ENCODE peak calls at places on chromosomes 13 and 19, in five cellular contexts. U, M, F, C and L are unnamed samples. For H3K4me1 and H3K9me3, the result is how much of the 10 kb centered on the place peaks cover.

GRCh38 chr19:8593931-8594330 is 16.6 kb downstream of the ADAMTS10 start:
- DNase-seq in U (no peak), C (no peak), F (no peak), M (no peak), L (no peak)

GRCh38 chr19:9709305-9709704 is 34.4 kb upstream of the ZNF562 start:
- DNase-seq in M (no peak), U (no peak), C (no peak), F (no peak), L (peak)

GRCh38 chr13:43905435-43906031 is 25.8 kb downstream of the LACC1 start:
- DNase-seq in U (no peak), M (no peak), F (no peak), C (peak), L (peak)

GRCh38 chr19:45470147-45471081 is 2.6 kb downstream of the FOSB start:
- DNase-seq in F (no peak), M (no peak), C (peak), U (peak), L (no peak)

GRCh38 chr19:17001603-17002183 is 24.9 kb downstream of the CPAMD8 start:
- DNase-seq in F (no peak), M (no peak), C (no peak), U (peak), L (no peak)

GRCh38 chr13:74444161-74444571 is 310.0 kb upstream of the KLF12 start:
- DNase-seq in F (no peak), C (no peak), M (no peak), U (no peak), L (no peak)

GRCh38 chr13:111516712-111517640 is 196.5 kb downstream of the TEX29 start:
- DNase-seq in F (no peak), M (no peak), C (no peak), U (no peak), L (peak)

GRCh38 chr13:79943633-79944032 is 397.3 kb downstream of the SPRY2 start:
- DNase-seq in M (no peak), U (no peak), F (no peak), C (no peak), L (no peak)

GRCh38 chr13:96946709-96947311 is 47.5 kb downstream of the OXGR1 start:
- DNase-seq in M (no peak), U (no peak), F (no peak), C (no peak), L (no peak)

GRCh38 chr13:25187596-25187995 is 15.5 kb upstream of the AMER2 start:
- DNase-seq in C (no peak), F (no peak), M (no peak), U (no peak), L (no peak)

GRCh38 chr13:50320297-50320862 is 305.1 kb downstream of the KCNRG start:
- DNase-seq in F (no peak), C (no peak), M (no peak), U (no peak), L (no peak)

GRCh38 chr13:100110269-100110668 is 21.4 kb downstream of the PCCA start:
- DNase-seq in C (no peak), F (no peak), M (no peak), U (no peak), L (no peak)

GRCh38 chr19:38831142-38831605 is 420 bp downstream of the ECH1 start:
- DNase-seq in C (peak), U (peak), F (no peak), M (peak), L (peak)

GRCh38 chr13:53089951-53090350 is 61.3 kb downstream of the OLFM4 start:
- DNase-seq in C (no peak), F (no peak), U (no peak), M (no peak), L (no peak)

GRCh38 chr13:46086985-46087384 is 17.8 kb downstream of the CPB2 start:
- DNase-seq in U (no peak), M (no peak), C (no peak), F (no peak), L (no peak)

GRCh38 chr19:35986664-35987570 is 8.1 kb upstream of the SDHAF1 start:
- DNase-seq in U (peak), C (peak), M (no peak), F (no peak), L (peak)

GRCh38 chr19:3986260-3987041 is 1.2 kb upstream of the EEF2 start:
- DNase-seq in C (peak), F (no peak), U (peak), M (peak), L (peak)

GRCh38 chr19:28021316-28022185 is 1191.4 kb downstream of the UQCRFS1 start:
- DNase-seq in F (no peak), M (no peak), U (no peak), C (no peak), L (no peak)

DNA sequence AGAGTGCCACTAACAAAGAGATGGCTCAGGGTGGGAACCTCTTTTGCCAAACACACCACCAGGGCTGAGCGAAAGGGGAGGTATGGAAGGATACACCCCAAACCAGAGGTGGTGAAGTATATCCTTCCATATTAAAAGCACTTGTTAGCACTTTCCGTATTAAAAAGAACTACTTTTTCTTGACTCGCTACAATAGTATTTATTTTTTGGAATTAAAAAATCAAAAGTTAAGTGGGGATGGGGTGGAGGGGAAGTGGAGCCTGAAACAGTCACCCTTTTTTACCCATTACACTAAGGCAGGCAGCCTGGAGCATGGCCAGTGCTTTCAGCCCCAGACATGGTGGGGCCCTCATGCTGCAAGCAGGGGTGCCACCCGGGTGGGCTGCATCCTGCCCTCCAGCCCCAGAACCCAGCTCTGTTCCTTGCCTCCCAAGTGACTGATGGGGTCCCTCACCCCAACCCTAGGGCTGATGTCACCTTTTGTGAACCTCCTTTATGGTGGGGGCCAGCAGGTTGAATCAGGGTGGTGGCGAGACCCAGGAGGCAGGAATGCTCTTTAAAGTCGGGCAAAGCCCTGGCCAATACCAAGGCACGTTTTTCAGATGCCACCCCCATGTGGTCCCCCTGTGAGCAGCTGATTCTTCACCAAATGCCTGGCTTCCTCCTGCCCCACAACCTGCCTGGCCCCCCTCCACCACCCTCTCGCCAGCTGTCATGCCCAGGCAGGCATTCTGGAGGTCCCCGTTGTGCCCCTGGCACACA is 31.0 kb downstream of the LYL1 start:
- DNase-seq in U (no peak), M (no peak), F (no peak), C (no peak), L (no peak)
- H3K4me1 ChIP-seq in U (under half), M (under half), F (half or more), C (under half), L (under half)

DNA sequence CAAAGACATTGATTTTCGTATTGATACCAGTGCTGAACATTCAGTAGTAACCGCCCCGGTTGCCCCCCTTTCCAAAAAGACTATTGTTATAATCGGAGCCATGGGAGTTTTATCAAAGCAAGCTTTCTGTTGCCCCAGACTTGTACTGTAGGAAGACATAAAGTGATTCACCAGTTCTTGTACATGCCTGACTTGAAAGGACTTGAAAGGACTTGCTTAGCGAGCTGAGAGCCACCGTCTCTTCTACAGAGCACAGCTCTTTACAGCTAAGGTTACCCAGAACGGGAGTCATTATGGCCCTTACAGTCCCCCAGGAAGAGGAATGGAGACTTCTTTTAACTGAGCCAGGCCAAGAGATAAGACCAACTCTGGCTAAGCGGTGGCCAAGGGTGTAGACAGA is 5.1 kb downstream of the ZNF816 start:
- DNase-seq in C (no peak), U (no peak), M (no peak), F (no peak), L (no peak)
- H3K9me3 ChIP-seq in C (under half), U (under half), M (half or more), F (half or more), L (under half)

GRCh38 chr13:24040835-24041234 is 119.7 kb upstream of the SPATA13 start:
- DNase-seq in F (no peak), U (no peak), C (no peak), M (no peak), L (no peak)

GRCh38 chr13:24038846-24039330 is 121.6 kb upstream of the SPATA13 start:
- DNase-seq in F (no peak), U (no peak), M (no peak), C (peak), L (no peak)

GRCh38 chr13:24039621-24040475 is 120.7 kb upstream of the SPATA13 start:
- DNase-seq in U (no peak), F (no peak), M (no peak), C (no peak), L (no peak)

GRCh38 chr13:24036115-24036514 is 124.4 kb upstream of the SPATA13 start:
- DNase-seq in M (no peak), U (no peak), C (no peak), F (no peak), L (peak)

DNA sequence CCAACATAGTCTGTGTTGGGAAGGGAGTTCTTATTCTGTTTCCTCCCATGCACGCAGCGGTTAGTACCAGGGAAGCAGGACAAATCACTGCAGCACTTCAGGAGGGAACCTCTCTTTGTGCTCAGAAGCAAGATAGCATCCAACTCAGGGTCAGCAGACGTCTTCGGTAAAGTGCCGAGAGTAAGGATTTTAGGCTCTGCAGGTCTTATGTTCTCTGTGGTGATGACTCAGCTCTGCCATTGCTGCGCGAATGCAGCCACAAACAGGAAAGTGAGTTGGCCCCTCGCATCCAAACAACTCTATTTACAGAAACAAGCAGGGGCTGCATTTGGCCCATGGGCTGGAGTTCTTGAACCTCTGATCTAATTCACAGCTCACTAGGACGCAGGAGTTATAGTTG is 122.1 kb upstream of the SPATA13 start:
- DNase-seq in F (no peak), C (no peak), U (no peak), M (no peak), L (no peak)
- H3K4me1 ChIP-seq in F (under half), C (half or more), U (under half), M (under half), L (under half)

GRCh38 chr13:27924529-27925141 is 4.8 kb downstream of the PDX1 start:
- DNase-seq in U (no peak), F (no peak), C (no peak), M (no peak), L (no peak)

GRCh38 chr13:27923794-27924528 is 4.2 kb downstream of the PDX1 start:
- DNase-seq in M (no peak), C (peak), U (no peak), F (no peak), L (peak)

GRCh38 chr13:27921421-27921960 is 1.7 kb downstream of the PDX1 start:
- DNase-seq in F (no peak), U (no peak), M (no peak), C (no peak), L (no peak)

GRCh38 chr13:27921961-27922910 is 2.4 kb downstream of the PDX1 start:
- DNase-seq in U (no peak), M (no peak), C (no peak), F (no peak), L (no peak)

DNA sequence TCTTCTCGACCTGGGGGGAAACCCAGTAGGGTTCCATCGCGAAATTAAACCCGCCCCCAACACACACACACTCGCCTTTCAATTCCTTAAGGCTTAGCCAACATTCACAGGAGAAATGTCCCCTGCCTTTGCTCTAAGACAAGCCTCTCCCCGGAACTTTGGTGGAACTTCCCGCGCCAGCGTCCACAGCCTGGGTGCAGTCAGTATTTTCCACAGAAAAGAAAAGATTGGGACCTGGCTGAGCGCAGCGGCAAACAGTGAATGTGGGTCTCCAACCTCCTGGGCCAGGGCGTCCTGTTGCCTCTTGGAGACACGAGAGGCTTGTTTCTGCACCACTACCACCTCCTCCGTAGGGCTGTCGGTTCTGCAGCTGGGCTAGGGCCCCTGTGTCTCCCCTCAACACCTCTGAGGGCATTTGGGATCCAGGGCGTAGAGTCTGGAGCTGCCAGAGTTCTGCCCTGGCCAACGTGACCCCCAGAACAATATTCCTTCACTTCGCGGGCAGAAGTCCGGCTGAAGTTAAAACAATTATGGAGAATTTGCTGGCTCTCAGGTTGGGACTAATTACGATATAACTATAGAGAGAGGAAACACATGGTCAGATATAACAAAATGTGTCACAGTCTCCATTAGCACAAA is 3.3 kb downstream of the PDX1 start:
- DNase-seq in F (no peak), C (no peak), U (no peak), M (no peak), L (no peak)
- H3K9me3 ChIP-seq in F (under half), C (under half), U (under half), M (under half), L (under half)

DNA sequence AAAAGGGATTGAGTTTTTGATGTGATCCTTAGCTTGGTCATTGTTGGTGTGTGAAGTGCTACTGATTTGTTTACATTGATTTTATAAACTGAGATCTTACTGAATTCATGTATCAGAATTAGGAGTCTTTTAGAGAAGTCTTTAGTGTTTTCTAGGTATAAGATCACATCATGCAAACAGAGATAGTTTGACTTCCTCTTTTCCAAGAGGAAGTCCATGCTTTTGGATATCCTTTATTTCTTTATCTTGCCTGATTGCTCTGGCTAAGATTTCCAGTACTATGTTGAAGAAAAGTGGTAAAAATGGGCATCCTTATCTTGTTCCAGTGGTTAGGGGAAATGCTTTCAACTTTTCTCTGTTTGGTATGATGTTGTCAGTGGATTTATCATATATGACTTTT is 561.2 kb upstream of the SLITRK1 start:
- DNase-seq in F (no peak), M (no peak), C (no peak), U (no peak), L (no peak)
- H3K4me1 ChIP-seq in F (under half), M (under half), C (under half), U (under half), L (under half)

GRCh38 chr13:113566227-113566561 is 18.4 kb upstream of the TFDP1 start:
- DNase-seq in M (no peak), C (no peak), F (no peak), U (no peak), L (peak)
- H3K9me3 ChIP-seq in M (under half), C (under half), F (under half), U (under half), L (under half)

GRCh38 chr19:6238256-6238642 is 41.5 kb downstream of the MLLT1 start:
- DNase-seq in F (no peak), C (no peak), U (no peak), M (no peak), L (no peak)

GRCh38 chr19:6239871-6240676 is 39.7 kb downstream of the MLLT1 start:
- DNase-seq in M (no peak), U (no peak), C (no peak), F (no peak), L (no peak)

GRCh38 chr19:6239401-6239844 is 40.4 kb downstream of the MLLT1 start:
- DNase-seq in C (peak), M (no peak), F (no peak), U (peak), L (no peak)

GRCh38 chr19:6236310-6237291 is 43.2 kb downstream of the MLLT1 start:
- DNase-seq in U (peak), F (no peak), M (peak), C (peak), L (no peak)

GRCh38 chr19:6238643-6239281 is 41.0 kb downstream of the MLLT1 start:
- DNase-seq in F (no peak), U (peak), C (peak), M (no peak), L (peak)
- H3K4me1 ChIP-seq in F (half or more), U (under half), C (half or more), M (half or more), L (under half)